ENCODE peak calls at places on chromosomes 6 and 20, in six cellular contexts. X is activated gamma-delta T cell treated with Interleukin-2 at 50 U/mL for 16 hours; J is psoas muscle; M is coronary artery; W is Right ventricle myocardium superior; B is stimulated activated naive CD8-positive, alpha-beta T cell treated with anti-CD3 and anti-CD28 coated beads, Interleukin-15, amount 100 ng/mL, for 72 hours. O is an unnamed sample.

GRCh38 chr6:127058027-127058426 is 60.4 kb upstream of the RSPO3 start:
- DNase-seq in B (no peak), M (no peak), X (no peak), W (no peak), J (no peak), O (no peak)

GRCh38 chr20:48288930-48289507 is 503.7 kb upstream of the SULF2 start:
- DNase-seq in M (no peak), B (no peak), W (no peak), J (no peak), X (no peak), O (no peak)

GRCh38 chr20:35010405-35011192 is 54.9 kb downstream of the MYH7B start:
- DNase-seq in B (peak), J (peak), X (no peak), M (no peak), W (peak), O (no peak)

GRCh38 chr6:7175463-7175862 is 67.7 kb downstream of the RREB1 start:
- DNase-seq in B (no peak), W (no peak), X (no peak), J (no peak), M (no peak), O (no peak)

GRCh38 chr20:41005361-41005729 is 23.3 kb upstream of the TOP1 start:
- DNase-seq in X (no peak), W (peak), M (no peak), B (no peak), J (peak), O (no peak)

GRCh38 chr6:81166770-81167169 is 585.7 kb downstream of the TENT5A start:
- DNase-seq in W (no peak), B (no peak), M (no peak), X (no peak), J (no peak), O (no peak)

GRCh38 chr6:160215232-160215631 is 43.4 kb downstream of the SLC22A2 start:
- DNase-seq in X (no peak), W (no peak), B (no peak), J (no peak), M (no peak), O (no peak)

GRCh38 chr6:115570326-115570725 is 490.4 kb downstream of the FRK start:
- DNase-seq in W (no peak), B (no peak), X (no peak), M (no peak), J (no peak), O (no peak)

GRCh38 chr6:167979436-167980090 is 17.9 kb upstream of the KIF25 start:
- DNase-seq in X (no peak), M (peak), W (no peak), J (no peak), B (no peak), O (no peak)

GRCh38 chr6:16450285-16450684 is 211.9 kb downstream of the GMPR start:
- DNase-seq in X (no peak), W (no peak), M (no peak), J (no peak), B (no peak), O (no peak)

GRCh38 chr20:46580613-46581012 is 30.2 kb upstream of the OCSTAMP start:
- DNase-seq in B (no peak), J (no peak), X (no peak), M (no peak), W (no peak), O (no peak)

GRCh38 chr20:41443667-41444066 is 77.0 kb upstream of the EMILIN3 start:
- DNase-seq in X (no peak), W (no peak), M (no peak), J (no peak), B (peak), O (no peak)

GRCh38 chr6:146896062-146896813 is 297.5 kb downstream of the ADGB start:
- DNase-seq in X (no peak), W (no peak), B (no peak), J (no peak), M (no peak), O (no peak)

GRCh38 chr6:128242765-128243403 is 277.5 kb downstream of the PTPRK start:
- DNase-seq in J (no peak), M (no peak), B (no peak), X (no peak), W (no peak), O (no peak)

GRCh38 chr6:39247667-39248194 is 18.5 kb upstream of the KCNK5 start:
- DNase-seq in X (no peak), B (no peak), W (no peak), J (no peak), M (no peak), O (no peak)

GRCh38 chr6:160386869-160387518 is 38.8 kb downstream of the SLC22A3 start:
- DNase-seq in B (no peak), M (no peak), W (no peak), X (no peak), J (peak), O (no peak)

GRCh38 chr6:24844061-24844460 is 45.3 kb upstream of the ARMH2 start:
- DNase-seq in M (no peak), J (no peak), B (no peak), W (no peak), X (no peak), O (no peak)

GRCh38 chr6:119147101-119148053 is 68.9 kb upstream of the FAM184A start:
- DNase-seq in B (peak), X (no peak), W (peak), M (peak), J (peak), O (peak)

GRCh38 chr6:163999475-164000125 is 585.1 kb downstream of the QKI start:
- DNase-seq in X (no peak), W (no peak), M (no peak), B (no peak), J (no peak), O (no peak)